ENCODE peak calls at places on chromosomes 7 and 10, in ten cellular contexts. G is Panc1; U is mesendoderm; N is NCI-H1417; O is pons; H is stimulated activated CD8-positive, alpha-beta memory T cell treated with anti-CD3 and anti-CD28 coated beads, Interleukin-15, amount 100 ng/mL, for 24 hours; S is coronary artery; X is T-helper 2 cell; C is activated naive CD4-positive, alpha-beta T cell treated with anti-CD3 and anti-CD28 coated beads for 36 hours; M is hypothalamus. L is an unnamed sample.

GRCh38 chr7:126157391-126157790 is 1095.3 kb downstream of the GRM8 start:
- DNase-seq in X (no peak), G (no peak), M (no peak), H (no peak), C (no peak), N (no peak), S (no peak), U (no peak), O (no peak), L (no peak)

GRCh38 chr7:29063872-29064271 is 82.5 kb downstream of the CPVL start:
- DNase-seq in H (no peak), S (no peak), U (peak), X (no peak), N (no peak), G (no peak), O (no peak), C (no peak), M (no peak), L (no peak)

GRCh38 chr7:156111-157007 is 36.0 kb upstream of the FAM20C start:
- DNase-seq in M (no peak), U (no peak), S (no peak), N (no peak), H (no peak), C (no peak), G (no peak), O (no peak), X (no peak), L (no peak)

GRCh38 chr10:17335065-17335464 is 107.0 kb downstream of the VIM start:
- DNase-seq in C (no peak), U (no peak), X (no peak), G (no peak), H (no peak), O (no peak), S (no peak), N (no peak), M (no peak), L (no peak)

GRCh38 chr7:7895754-7896153 is 72.8 kb upstream of the GLCCI1 start:
- DNase-seq in M (no peak), H (no peak), N (peak), X (no peak), U (peak), S (no peak), C (no peak), G (no peak), O (peak), L (no peak)

GRCh38 chr7:44572771-44573170 is 937 bp downstream of the DDX56 start:
- DNase-seq in S (no peak), X (no peak), U (no peak), M (no peak), O (no peak), H (no peak), N (no peak), C (no peak), G (no peak), L (no peak)

GRCh38 chr7:119783799-119784198 is 489.2 kb upstream of the KCND2 start:
- DNase-seq in H (no peak), U (no peak), M (no peak), C (no peak), O (no peak), X (no peak), N (peak), S (no peak), G (no peak), L (no peak)

GRCh38 chr7:15947749-15948148 is 261.3 kb upstream of the MEOX2 start:
- DNase-seq in N (no peak), S (no peak), C (no peak), H (no peak), M (no peak), X (no peak), U (no peak), G (no peak), O (no peak), L (no peak)

GRCh38 chr7:55185941-55186609 is 167.3 kb downstream of the EGFR start:
- DNase-seq in H (no peak), U (peak), C (no peak), S (no peak), X (no peak), M (no peak), O (no peak), G (peak), N (no peak), L (no peak)

GRCh38 chr7:44259547-44260457 is 59.0 kb downstream of the YKT6 start:
- DNase-seq in G (no peak), H (no peak), C (no peak), S (peak), O (peak), X (no peak), U (no peak), N (no peak), M (no peak), L (no peak)

GRCh38 chr7:78299088-78299487 is 500.5 kb downstream of the PHTF2 start:
- DNase-seq in C (no peak), U (no peak), X (no peak), N (no peak), S (no peak), M (no peak), H (no peak), G (no peak), O (no peak), L (no peak)

GRCh38 chr7:151062399-151063211 is 3.2 kb downstream of the SLC4A2 start:
- DNase-seq in S (no peak), U (peak), H (no peak), M (no peak), O (no peak), C (no peak), G (no peak), X (no peak), N (no peak), L (no peak)

GRCh38 chr7:46165281-46165680 is 244.2 kb upstream of the IGFBP3 start:
- DNase-seq in G (no peak), S (no peak), H (no peak), C (no peak), U (no peak), O (no peak), M (no peak), X (no peak), N (no peak), L (no peak)

GRCh38 chr10:36441557-36441956 is 683.8 kb upstream of the ANKRD30A start:
- DNase-seq in U (peak), M (no peak), O (no peak), G (no peak), N (no peak), S (no peak), X (no peak), H (no peak), C (no peak), L (no peak)

GRCh38 chr7:114554781-114555537 is 140.3 kb downstream of the FOXP2 start:
- DNase-seq in H (no peak), X (no peak), C (no peak), S (no peak), N (peak), M (no peak), G (no peak), O (no peak), U (peak), L (no peak)

GRCh38 chr10:10605551-10606081 is 412.1 kb upstream of the CELF2 start:
- DNase-seq in N (no peak), S (no peak), O (no peak), M (no peak), G (no peak), C (no peak), H (no peak), X (no peak), U (no peak), L (no peak)

GRCh38 chr7:90768301-90768700 is 172.2 kb downstream of the CDK14 start:
- DNase-seq in H (no peak), S (no peak), M (no peak), G (no peak), N (no peak), X (no peak), C (no peak), U (no peak), O (no peak), L (no peak)

GRCh38 chr7:155832581-155832981 is 20.3 kb upstream of the SHH start:
- DNase-seq in G (no peak), N (no peak), U (no peak), S (no peak), O (no peak), C (no peak), M (no peak), H (no peak), X (no peak), L (no peak)

GRCh38 chr10:93319855-93320254 is 162.3 kb downstream of the MYOF start:
- DNase-seq in O (no peak), C (no peak), H (no peak), U (no peak), S (no peak), G (no peak), N (peak), M (no peak), X (no peak), L (no peak)

GRCh38 chr7:117138943-117139690 is 183.7 kb downstream of the WNT2 start:
- DNase-seq in S (no peak), N (no peak), G (no peak), O (no peak), C (no peak), M (no peak), U (no peak), H (no peak), X (no peak), L (no peak)

GRCh38 chr10:49139866-49140195 is 6.0 kb upstream of the FAM170B start:
- DNase-seq in N (no peak), U (no peak), O (no peak), C (no peak), S (no peak), X (no peak), M (no peak), G (no peak), H (no peak), L (no peak)

GRCh38 chr7:133750287-133750686 is 376.9 kb upstream of the LRGUK start:
- DNase-seq in O (no peak), M (no peak), C (no peak), H (no peak), U (no peak), X (no peak), G (no peak), N (no peak), S (no peak), L (no peak)

GRCh38 chr10:103745264-103746247 is 109.8 kb downstream of the SH3PXD2A start:
- DNase-seq in G (no peak), O (no peak), C (peak), M (no peak), S (no peak), X (peak), H (no peak), U (peak), N (no peak), L (peak)

GRCh38 chr7:41010418-41010817 is 692.5 kb downstream of the INHBA start:
- DNase-seq in C (no peak), S (no peak), O (peak), M (no peak), U (no peak), G (no peak), N (no peak), H (no peak), X (no peak), L (no peak)